ENCODE peak calls at places on chromosome 12, in four cellular contexts. One of them, this sample, is unnamed.

GRCh38 chr12:92110083-92110640 is 35.5 kb downstream of the BTG1 start:
- DNase-seq in AG04450: no peak
- DNase-seq in epithelial cell of esophagus: no peak
- DNase-seq in GM12878: no peak
- DNase-seq in this sample: no peak

GRCh38 chr12:127596881-127597280 is 670.1 kb upstream of the TMEM132C start:
- DNase-seq in epithelial cell of esophagus: no peak
- DNase-seq in GM12878: no peak
- DNase-seq in AG04450: no peak
- DNase-seq in this sample: no peak

GRCh38 chr12:132559652-132560420 is 50.5 kb downstream of the LRCOL1 start:
- DNase-seq in epithelial cell of esophagus: peak
- DNase-seq in GM12878: no peak
- DNase-seq in AG04450: no peak
- DNase-seq in this sample: peak

GRCh38 chr12:7190268-7191055 is 976 bp downstream of the PEX5 start:
- DNase-seq in AG04450: no peak
- DNase-seq in GM12878: no peak
- DNase-seq in epithelial cell of esophagus: peak
- DNase-seq in this sample: peak

GRCh38 chr12:53781218-53781801 is 29.5 kb upstream of the CISTR start:
- DNase-seq in AG04450: no peak
- DNase-seq in epithelial cell of esophagus: peak
- DNase-seq in GM12878: no peak
- DNase-seq in this sample: no peak

GRCh38 chr12:2094597-2094996 is 41.8 kb downstream of the CACNA1C start:
- DNase-seq in AG04450: no peak
- DNase-seq in epithelial cell of esophagus: no peak
- DNase-seq in GM12878: no peak
- DNase-seq in this sample: no peak

GRCh38 chr12:93825926-93826599 is 148.9 kb downstream of the CRADD start:
- DNase-seq in AG04450: no peak
- DNase-seq in epithelial cell of esophagus: no peak
- DNase-seq in GM12878: no peak
- DNase-seq in this sample: no peak

GRCh38 chr12:122865268-122866231 is 30.3 kb downstream of the HIP1R start:
- DNase-seq in GM12878: no peak
- DNase-seq in epithelial cell of esophagus: no peak
- DNase-seq in AG04450: no peak
- DNase-seq in this sample: no peak

GRCh38 chr12:115872212-115872611 is 405.3 kb downstream of the MED13L start:
- DNase-seq in epithelial cell of esophagus: no peak
- DNase-seq in GM12878: no peak
- DNase-seq in AG04450: no peak
- DNase-seq in this sample: no peak

GRCh38 chr12:132069336-132069985 is 74.7 kb downstream of the DDX51 start:
- DNase-seq in AG04450: no peak
- DNase-seq in GM12878: no peak
- DNase-seq in epithelial cell of esophagus: no peak
- DNase-seq in this sample: no peak

GRCh38 chr12:59084758-59085383 is 164.6 kb upstream of the LRIG3 start:
- DNase-seq in AG04450: peak
- DNase-seq in GM12878: no peak
- DNase-seq in epithelial cell of esophagus: no peak
- DNase-seq in this sample: no peak

GRCh38 chr12:57729321-57729844 is 9.2 kb downstream of the AGAP2 start:
- DNase-seq in GM12878: no peak
- DNase-seq in epithelial cell of esophagus: no peak
- DNase-seq in AG04450: no peak
- DNase-seq in this sample: no peak

GRCh38 chr12:7142057-7142644 is 12.0 kb downstream of the CLSTN3 start:
- DNase-seq in GM12878: no peak
- DNase-seq in epithelial cell of esophagus: peak
- DNase-seq in AG04450: no peak
- DNase-seq in this sample: no peak

GRCh38 chr12:118354903-118355302 is 17.8 kb downstream of the TAOK3 start:
- DNase-seq in AG04450: no peak
- DNase-seq in epithelial cell of esophagus: no peak
- DNase-seq in GM12878: no peak
- DNase-seq in this sample: peak

GRCh38 chr12:53493610-53494391 is 5.5 kb downstream of the MAP3K12 start:
- DNase-seq in epithelial cell of esophagus: no peak
- DNase-seq in GM12878: no peak
- DNase-seq in AG04450: no peak
- DNase-seq in this sample: no peak

GRCh38 chr12:80939231-80939950 is 1.7 kb upstream of the LIN7A start:
- DNase-seq in epithelial cell of esophagus: no peak
- DNase-seq in GM12878: no peak
- DNase-seq in AG04450: no peak
- DNase-seq in this sample: no peak

GRCh38 chr12:117105902-117106301 is 6.7 kb upstream of the TESC start:
- DNase-seq in AG04450: no peak
- DNase-seq in GM12878: peak
- DNase-seq in epithelial cell of esophagus: peak
- DNase-seq in this sample: peak

GRCh38 chr12:49872781-49873181 is 29.9 kb upstream of the BCDIN3D start:
- DNase-seq in AG04450: peak
- DNase-seq in GM12878: no peak
- DNase-seq in epithelial cell of esophagus: peak
- DNase-seq in this sample: no peak

GRCh38 chr12:5511644-5512584 is 80.0 kb downstream of the NTF3 start:
- DNase-seq in AG04450: peak
- DNase-seq in GM12878: no peak
- DNase-seq in epithelial cell of esophagus: no peak
- DNase-seq in this sample: peak

GRCh38 chr12:129531004-129531403 is 372.8 kb downstream of the TMEM132D start:
- DNase-seq in epithelial cell of esophagus: peak
- DNase-seq in GM12878: no peak
- DNase-seq in AG04450: no peak
- DNase-seq in this sample: no peak

GRCh38 chr12:132848521-132848920 is 19.9 kb upstream of the GOLGA3 start:
- DNase-seq in epithelial cell of esophagus: no peak
- DNase-seq in AG04450: no peak
- DNase-seq in GM12878: no peak
- DNase-seq in this sample: no peak

GRCh38 chr12:25840678-25841077 is 117.8 kb upstream of the RASSF8 start:
- DNase-seq in GM12878: no peak
- DNase-seq in AG04450: no peak
- DNase-seq in epithelial cell of esophagus: no peak
- DNase-seq in this sample: no peak

GRCh38 chr12:92628476-92628875 is 74.3 kb upstream of the PLEKHG7 start:
- DNase-seq in epithelial cell of esophagus: no peak
- DNase-seq in AG04450: no peak
- DNase-seq in GM12878: no peak
- DNase-seq in this sample: no peak

GRCh38 chr12:112838731-112839130 is 47.2 kb downstream of the RPH3A start:
- DNase-seq in epithelial cell of esophagus: no peak
- DNase-seq in GM12878: no peak
- DNase-seq in AG04450: no peak
- DNase-seq in this sample: no peak

GRCh38 chr12:53378705-53379388 is 1.1 kb upstream of the SP1 start:
- DNase-seq in epithelial cell of esophagus: no peak
- DNase-seq in GM12878: no peak
- DNase-seq in AG04450: no peak
- DNase-seq in this sample: no peak

GRCh38 chr12:88400302-88400701 is 180.0 kb downstream of the KITLG start:
- DNase-seq in AG04450: no peak
- DNase-seq in GM12878: no peak
- DNase-seq in epithelial cell of esophagus: no peak
- DNase-seq in this sample: no peak

GRCh38 chr12:28088566-28089277 is 101.5 kb upstream of the CCDC91 start:
- DNase-seq in epithelial cell of esophagus: peak
- DNase-seq in GM12878: no peak
- DNase-seq in AG04450: no peak
- DNase-seq in this sample: no peak

GRCh38 chr12:118374126-118374725 is 1.5 kb upstream of the TAOK3 start:
- DNase-seq in epithelial cell of esophagus: no peak
- DNase-seq in GM12878: no peak
- DNase-seq in AG04450: no peak
- DNase-seq in this sample: no peak

GRCh38 chr12:115000038-115000437 is 316.1 kb upstream of the TBX3 start:
- DNase-seq in GM12878: peak
- DNase-seq in epithelial cell of esophagus: no peak
- DNase-seq in AG04450: no peak
- DNase-seq in this sample: peak

GRCh38 chr12:58491296-58491695 is 429.0 kb downstream of the LRIG3 start:
- DNase-seq in epithelial cell of esophagus: peak
- DNase-seq in AG04450: peak
- DNase-seq in GM12878: no peak
- DNase-seq in this sample: no peak

GRCh38 chr12:123058980-123059379 is 78.5 kb downstream of the ARL6IP4 start:
- DNase-seq in GM12878: no peak
- DNase-seq in epithelial cell of esophagus: no peak
- DNase-seq in AG04450: no peak
- DNase-seq in this sample: no peak

GRCh38 chr12:68350753-68351152 is 18.6 kb upstream of the MDM1 start:
- DNase-seq in GM12878: no peak
- DNase-seq in AG04450: no peak
- DNase-seq in epithelial cell of esophagus: no peak
- DNase-seq in this sample: no peak

GRCh38 chr12:44589697-44590096 is 286.4 kb downstream of the NELL2 start:
- DNase-seq in AG04450: no peak
- DNase-seq in epithelial cell of esophagus: peak
- DNase-seq in GM12878: no peak
- DNase-seq in this sample: no peak

GRCh38 chr12:60255044-60255443 is 659.2 kb downstream of the SLC16A7 start:
- DNase-seq in epithelial cell of esophagus: no peak
- DNase-seq in AG04450: no peak
- DNase-seq in GM12878: no peak
- DNase-seq in this sample: no peak

GRCh38 chr12:60262378-60262777 is 666.5 kb downstream of the SLC16A7 start:
- DNase-seq in GM12878: no peak
- DNase-seq in AG04450: no peak
- DNase-seq in epithelial cell of esophagus: peak
- DNase-seq in this sample: no peak

GRCh38 chr12:60257063-60257462 is 661.2 kb downstream of the SLC16A7 start:
- DNase-seq in GM12878: no peak
- DNase-seq in AG04450: peak
- DNase-seq in epithelial cell of esophagus: peak
- DNase-seq in this sample: no peak

GRCh38 chr12:60263146-60263545 is 667.3 kb downstream of the SLC16A7 start:
- DNase-seq in epithelial cell of esophagus: no peak
- DNase-seq in GM12878: no peak
- DNase-seq in AG04450: no peak
- DNase-seq in this sample: no peak

GRCh38 chr12:60259241-60259640 is 663.4 kb downstream of the SLC16A7 start:
- DNase-seq in AG04450: no peak
- DNase-seq in GM12878: no peak
- DNase-seq in epithelial cell of esophagus: peak
- DNase-seq in this sample: no peak
- H3K4me3 ChIP-seq in AG04450: no peak
- H3K4me3 ChIP-seq in GM12878: no peak
- H3K4me3 ChIP-seq in epithelial cell of esophagus: no peak
- H3K4me3 ChIP-seq in this sample: no peak

GRCh38 chr12:106581543-106582263 is 1.1 kb upstream of the RFX4 start:
- DNase-seq in epithelial cell of esophagus: no peak
- DNase-seq in AG04450: no peak
- DNase-seq in GM12878: no peak
- DNase-seq in this sample: no peak
- H3K4me3 ChIP-seq in epithelial cell of esophagus: no peak
- H3K4me3 ChIP-seq in AG04450: no peak
- H3K4me3 ChIP-seq in GM12878: no peak
- H3K4me3 ChIP-seq in this sample: no peak

DNA sequence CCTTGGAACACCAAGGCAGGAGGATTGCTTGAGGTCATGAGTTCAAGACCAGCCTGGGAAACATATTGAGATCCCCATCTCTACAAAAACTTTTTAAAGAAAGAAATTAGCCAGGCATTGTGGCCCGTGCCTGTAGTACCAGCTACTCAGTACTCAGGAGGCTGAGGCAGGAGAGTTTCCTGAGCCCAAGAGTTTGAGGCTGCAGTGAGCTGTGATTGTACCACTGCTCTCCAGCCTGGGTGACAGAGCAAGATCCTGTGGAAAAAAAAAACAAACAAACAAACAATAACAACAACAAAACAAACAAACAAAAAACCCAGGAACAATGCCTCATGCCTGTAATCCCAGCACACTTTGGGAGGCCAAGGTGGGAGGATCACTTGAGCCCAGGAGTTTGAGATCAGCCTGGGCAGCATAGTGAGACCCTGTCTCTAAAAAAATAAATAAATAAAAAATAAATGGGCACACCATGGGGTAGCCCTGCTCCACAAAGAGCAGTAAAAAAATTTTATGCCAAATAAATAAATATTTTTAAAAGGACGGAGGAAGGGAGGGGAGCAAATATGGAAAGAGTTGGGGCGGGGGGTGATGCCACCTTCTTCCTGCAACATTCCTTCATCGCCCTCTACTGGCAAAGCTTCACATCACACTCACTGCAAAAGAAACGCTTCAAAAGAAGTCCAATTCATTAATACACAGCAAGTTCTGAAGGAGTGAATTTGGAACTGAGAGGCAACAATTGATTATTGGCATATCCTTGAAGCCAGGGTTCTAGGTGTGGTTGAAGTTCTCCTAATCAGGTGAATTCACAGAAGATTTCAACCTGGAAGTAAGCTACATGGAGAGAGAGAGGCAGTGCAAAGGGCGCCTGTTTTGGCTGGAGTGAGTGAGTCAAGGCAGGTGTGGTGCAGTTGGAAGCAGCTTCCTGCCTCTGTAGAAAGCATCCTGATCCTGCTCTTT is 8.8 kb upstream of the GNPTAB start:
- DNase-seq in AG04450: peak
- DNase-seq in epithelial cell of esophagus: peak
- DNase-seq in GM12878: no peak
- DNase-seq in this sample: no peak
- H3K4me3 ChIP-seq in AG04450: no peak
- H3K4me3 ChIP-seq in epithelial cell of esophagus: no peak
- H3K4me3 ChIP-seq in GM12878: no peak
- H3K4me3 ChIP-seq in this sample: no peak

GRCh38 chr12:121131941-121132341 is 735 bp upstream of the P2RX7 start:
- DNase-seq in AG04450: no peak
- DNase-seq in epithelial cell of esophagus: no peak
- DNase-seq in GM12878: no peak
- DNase-seq in this sample: no peak

GRCh38 chr12:121130866-121131373 is 1.8 kb upstream of the P2RX7 start:
- DNase-seq in GM12878: no peak
- DNase-seq in epithelial cell of esophagus: no peak
- DNase-seq in AG04450: no peak
- DNase-seq in this sample: no peak

GRCh38 chr12:121132601-121133481 is at the start of gene P2RX7:
- DNase-seq in AG04450: no peak
- DNase-seq in epithelial cell of esophagus: peak
- DNase-seq in GM12878: peak
- DNase-seq in this sample: peak

GRCh38 chr12:121135320-121135719 is 2.6 kb downstream of the P2RX7 start:
- DNase-seq in AG04450: no peak
- DNase-seq in epithelial cell of esophagus: no peak
- DNase-seq in GM12878: no peak
- DNase-seq in this sample: no peak

GRCh38 chr12:121133838-121134237 is 1.2 kb downstream of the P2RX7 start:
- DNase-seq in AG04450: no peak
- DNase-seq in GM12878: no peak
- DNase-seq in epithelial cell of esophagus: no peak
- DNase-seq in this sample: no peak
- H3K4me3 ChIP-seq in AG04450: no peak
- H3K4me3 ChIP-seq in GM12878: no peak
- H3K4me3 ChIP-seq in epithelial cell of esophagus: no peak
- H3K4me3 ChIP-seq in this sample: no peak

This sample was measured in GM06990.